ENCODE peak calls at places on chromosomes 5 and 9, in eight cellular contexts. A is H7, U is HFF-Myc, R is heart right ventricle, H is HepG2, B is psoas muscle, C is aorta, M is lower leg skin. K is an unnamed sample.

GRCh38 chr5:88813244-88813643 is 69.7 kb downstream of the MEF2C start:
- DNase-seq in A (no peak), U (no peak), R (no peak), H (no peak), B (no peak), C (no peak), M (no peak), K (no peak)

GRCh38 chr5:143401846-143402463 is 1.5 kb downstream of the NR3C1 start:
- DNase-seq in A (no peak), U (no peak), R (no peak), H (peak), B (no peak), C (no peak), M (no peak), K (no peak)

GRCh38 chr9:104177003-104177611 is 83.0 kb downstream of the SMC2 start:
- DNase-seq in A (no peak), U (no peak), R (no peak), H (peak), B (no peak), C (no peak), M (no peak), K (no peak)

GRCh38 chr5:36619012-36619635 is 12.7 kb downstream of the SLC1A3 start:
- DNase-seq in A (peak), U (no peak), R (no peak), H (no peak), B (no peak), C (no peak), M (no peak), K (no peak)

GRCh38 chr5:16505140-16505891 is 39.7 kb upstream of the ZNF622 start:
- DNase-seq in A (no peak), U (no peak), R (no peak), H (no peak), B (peak), C (no peak), M (no peak), K (no peak)

GRCh38 chr9:131677445-131678180 is 62.3 kb downstream of the RAPGEF1 start:
- DNase-seq in A (no peak), U (peak), R (no peak), H (peak), B (no peak), C (no peak), M (no peak), K (no peak)

GRCh38 chr5:112824197-112824596 is 36.9 kb upstream of the SRP19 start:
- DNase-seq in A (no peak), U (no peak), R (no peak), H (no peak), B (no peak), C (no peak), M (no peak), K (no peak)

GRCh38 chr9:97980918-97981827 is 2.0 kb upstream of the ANP32B start:
- DNase-seq in A (no peak), U (no peak), R (peak), H (peak), B (peak), C (no peak), M (peak), K (no peak)

GRCh38 chr9:14961372-14962068 is 51.3 kb upstream of the FREM1 start:
- DNase-seq in A (no peak), U (no peak), R (no peak), H (peak), B (no peak), C (no peak), M (no peak), K (no peak)

GRCh38 chr5:174083041-174083827 is 37.7 kb downstream of the NSG2 start:
- DNase-seq in A (no peak), U (no peak), R (no peak), H (no peak), B (no peak), C (no peak), M (no peak), K (no peak)

GRCh38 chr5:174510771-174511453 is 213.5 kb upstream of the MSX2 start:
- DNase-seq in A (no peak), U (no peak), R (no peak), H (no peak), B (no peak), C (no peak), M (no peak), K (no peak)

GRCh38 chr9:88388203-88388885 is at the start of gene SPIN1:
- DNase-seq in A (peak), U (no peak), R (peak), H (peak), B (peak), C (peak), M (no peak), K (peak)

GRCh38 chr9:114592356-114592755 is 4.8 kb downstream of the ATP6V1G1 start:
- DNase-seq in A (peak), U (no peak), R (no peak), H (no peak), B (no peak), C (no peak), M (peak), K (no peak)

GRCh38 chr9:98811051-98811650 is 3.7 kb downstream of the GALNT12 start:
- DNase-seq in A (no peak), U (peak), R (no peak), H (no peak), B (no peak), C (no peak), M (no peak), K (no peak)

GRCh38 chr5:59036274-59036961 is 453.5 kb downstream of the RAB3C start:
- DNase-seq in A (no peak), U (peak), R (no peak), H (no peak), B (peak), C (no peak), M (peak), K (no peak)

GRCh38 chr5:132103969-132104391 is 30.4 kb downstream of the CSF2 start:
- DNase-seq in A (no peak), U (no peak), R (no peak), H (no peak), B (no peak), C (no peak), M (no peak), K (no peak)

GRCh38 chr5:169097897-169098296 is 203.0 kb downstream of the SLIT3 start:
- DNase-seq in A (no peak), U (no peak), R (no peak), H (no peak), B (no peak), C (no peak), M (no peak), K (no peak)

GRCh38 chr9:89969156-89969566 is 364.3 kb downstream of the GADD45G start:
- DNase-seq in A (no peak), U (no peak), R (no peak), H (peak), B (no peak), C (no peak), M (no peak), K (no peak)

GRCh38 chr5:132905938-132906337 is 32.5 kb downstream of the LEAP2 start:
- DNase-seq in A (no peak), U (no peak), R (no peak), H (peak), B (no peak), C (no peak), M (no peak), K (no peak)

GRCh38 chr9:131701789-131702337 is 38.0 kb downstream of the RAPGEF1 start:
- DNase-seq in A (no peak), U (no peak), R (no peak), H (no peak), B (no peak), C (no peak), M (no peak), K (no peak)

GRCh38 chr9:38228331-38229122 is 159.5 kb upstream of the SHB start:
- DNase-seq in A (no peak), U (no peak), R (no peak), H (no peak), B (no peak), C (no peak), M (no peak), K (no peak)

GRCh38 chr9:29968831-29969230 is 2395.6 kb upstream of the C9orf72 start:
- DNase-seq in A (no peak), U (no peak), R (no peak), H (no peak), B (no peak), C (no peak), M (no peak), K (peak)

GRCh38 chr9:78001946-78002731 is 29.5 kb downstream of the GNAQ start:
- DNase-seq in A (no peak), U (no peak), R (no peak), H (peak), B (no peak), C (no peak), M (no peak), K (no peak)

GRCh38 chr9:134830126-134830525 is 50.5 kb upstream of the FCN2 start:
- DNase-seq in A (no peak), U (no peak), R (no peak), H (no peak), B (no peak), C (no peak), M (no peak), K (no peak)

GRCh38 chr5:132468665-132469379 is 21.8 kb downstream of the IRF1 start:
- DNase-seq in A (no peak), U (no peak), R (no peak), H (no peak), B (no peak), C (peak), M (no peak), K (no peak)

GRCh38 chr5:74971947-74972460 is 80.4 kb downstream of the GCNT4 start:
- DNase-seq in A (no peak), U (no peak), R (no peak), H (no peak), B (no peak), C (no peak), M (no peak), K (no peak)

GRCh38 chr5:107669543-107670027 is 1.2 kb downstream of the EFNA5 start:
- DNase-seq in A (peak), U (no peak), R (peak), H (no peak), B (no peak), C (peak), M (peak), K (no peak)

GRCh38 chr9:129352157-129352870 is 174.3 kb upstream of the IER5L start:
- DNase-seq in A (peak), U (no peak), R (peak), H (no peak), B (no peak), C (peak), M (no peak), K (no peak)
- H3K4me3 ChIP-seq in A (peak), U (peak), R (peak), H (peak), B (peak), C (peak), M (no peak), K (peak)

DNA sequence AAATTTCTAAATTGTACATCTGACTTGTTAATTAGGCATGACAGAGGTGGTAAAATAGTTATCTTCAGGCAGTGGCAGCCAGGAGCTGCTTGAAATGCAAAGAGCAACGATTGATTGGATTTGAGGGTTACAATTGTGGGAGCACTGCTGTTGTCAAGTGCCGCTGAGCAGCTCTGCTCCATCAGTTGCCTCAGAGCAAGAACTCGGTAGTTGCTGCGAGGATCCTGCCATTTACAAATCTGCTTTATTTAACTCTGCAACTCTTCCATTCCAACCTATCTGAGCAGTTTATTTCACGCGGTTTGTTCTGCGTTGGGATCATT is 12.6 kb downstream of the PBX3 start:
- DNase-seq in A (no peak), U (no peak), R (no peak), H (no peak), B (no peak), C (no peak), M (no peak), K (no peak)
- H3K4me3 ChIP-seq in A (no peak), U (peak), R (peak), H (no peak), B (peak), C (no peak), M (no peak), K (peak)

GRCh38 chr5:149938272-149938671 is 6.3 kb downstream of the PDE6A start:
- DNase-seq in A (no peak), U (no peak), R (peak), H (no peak), B (peak), C (peak), M (no peak), K (no peak)
- H3K4me3 ChIP-seq in A (no peak), U (no peak), R (no peak), H (no peak), B (no peak), C (no peak), M (no peak), K (no peak)

GRCh38 chr5:176639981-176640380 is 7.3 kb upstream of the TSPAN17 start:
- DNase-seq in A (no peak), U (no peak), R (peak), H (no peak), B (peak), C (peak), M (no peak), K (no peak)
- H3K4me3 ChIP-seq in A (no peak), U (no peak), R (no peak), H (no peak), B (no peak), C (no peak), M (no peak), K (no peak)

GRCh38 chr9:110027624-110028023 is 180.3 kb downstream of the C9orf152 start:
- DNase-seq in A (no peak), U (peak), R (no peak), H (peak), B (no peak), C (no peak), M (no peak), K (no peak)
- H3K4me3 ChIP-seq in A (no peak), U (no peak), R (no peak), H (no peak), B (no peak), C (no peak), M (no peak), K (peak)

GRCh38 chr5:141477815-141478214 is 2.0 kb downstream of the PCDHGC3 start:
- DNase-seq in A (no peak), U (no peak), R (no peak), H (no peak), B (no peak), C (no peak), M (no peak), K (no peak)

GRCh38 chr5:141475625-141476131 is at the start of gene PCDHGC3:
- DNase-seq in A (peak), U (peak), R (peak), H (peak), B (peak), C (peak), M (peak), K (peak)

GRCh38 chr5:141478321-141478945 is 2.7 kb downstream of the PCDHGC3 start:
- DNase-seq in A (peak), U (no peak), R (no peak), H (no peak), B (peak), C (no peak), M (peak), K (no peak)

GRCh38 chr5:141476132-141476909 is 555 bp downstream of the PCDHGC3 start:
- DNase-seq in A (no peak), U (peak), R (peak), H (no peak), B (peak), C (peak), M (peak), K (no peak)

GRCh38 chr5:141477169-141477568 is 1.4 kb downstream of the PCDHGC3 start:
- DNase-seq in A (no peak), U (no peak), R (no peak), H (no peak), B (no peak), C (no peak), M (no peak), K (no peak)
- H3K4me3 ChIP-seq in A (no peak), U (peak), R (peak), H (no peak), B (peak), C (peak), M (peak), K (peak)

K was measured in coronary artery.